ENCODE peak calls at places on chromosomes 12 and 14, in five cellular contexts. I is A172; Y is esophagus squamous epithelium; C is mucosa of descending colon; P is stimulated activated CD8-positive, alpha-beta memory T cell treated with anti-CD3 and anti-CD28 coated beads, Interleukin-2, amount 100 ng/mL, for 48 hours. S is an unnamed sample.

GRCh38 chr12:65953621-65954020 is 129.3 kb downstream of the HMGA2 start:
- DNase-seq in I (no peak), Y (no peak), C (no peak), P (no peak), S (no peak)

GRCh38 chr12:51004504-51004903 is 21.7 kb downstream of the SLC11A2 start:
- DNase-seq in I (no peak), Y (no peak), C (no peak), P (no peak), S (no peak)

GRCh38 chr12:102976609-102977280 is 19.3 kb downstream of the ASCL1 start:
- DNase-seq in I (no peak), Y (no peak), C (no peak), P (no peak), S (no peak)

GRCh38 chr14:69326611-69327010 is 66.7 kb downstream of the GALNT16 start:
- DNase-seq in I (no peak), Y (no peak), C (no peak), P (no peak), S (no peak)

GRCh38 chr14:97978336-97978735 is 1181.2 kb downstream of the VRK1 start:
- DNase-seq in I (no peak), Y (no peak), C (peak; percentile 79), P (peak; percentile 70), S (peak; percentile 53)

GRCh38 chr12:52054231-52054837 is 3.1 kb downstream of the NR4A1 start:
- DNase-seq in I (no peak), Y (no peak), C (peak; percentile 46), P (no peak), S (no peak)

GRCh38 chr14:105974902-105975301 is 448.5 kb downstream of the TMEM121 start:
- DNase-seq in I (peak; percentile 5), Y (no peak), C (peak; percentile 47), P (peak; percentile 56), S (no peak)

GRCh38 chr14:24915403-24915921 is 134.5 kb downstream of the STXBP6 start:
- DNase-seq in I (no peak), Y (no peak), C (no peak), P (no peak), S (no peak)

GRCh38 chr12:9115731-9116689 is at the start of gene A2M:
- DNase-seq in I (no peak), Y (no peak), C (no peak), P (no peak), S (no peak)

GRCh38 chr12:105453306-105453705 is 122.8 kb downstream of the C12orf75 start:
- DNase-seq in I (no peak), Y (no peak), C (no peak), P (no peak), S (no peak)

GRCh38 chr12:52667509-52667908 is 12.7 kb downstream of the KRT1 start:
- DNase-seq in I (no peak), Y (no peak), C (no peak), P (no peak), S (no peak)

GRCh38 chr12:123595729-123596128 is 6.2 kb upstream of the DDX55 start:
- DNase-seq in I (no peak), Y (no peak), C (no peak), P (no peak), S (peak; percentile 20)

GRCh38 chr12:52006726-52007157 is at the start of gene TAMALIN:
- DNase-seq in I (no peak), Y (no peak), C (peak; percentile 80), P (peak; percentile 65), S (no peak)

GRCh38 chr12:92897844-92898243 is 31.3 kb downstream of the EEA1 start:
- DNase-seq in I (no peak), Y (no peak), C (no peak), P (no peak), S (no peak)

GRCh38 chr14:105491366-105492006 is 440 bp downstream of the TEDC1 start:
- DNase-seq in I (no peak), Y (no peak), C (peak; percentile 92), P (peak; percentile 92), S (peak; percentile 44)

GRCh38 chr12:131097247-131098177 is 143.8 kb downstream of the ADGRD1 start:
- DNase-seq in I (no peak), Y (no peak), C (peak; percentile 14), P (no peak), S (no peak)

GRCh38 chr14:93905623-93906022 is 21.5 kb upstream of the FAM181A start:
- DNase-seq in I (no peak), Y (no peak), C (no peak), P (no peak), S (no peak)

GRCh38 chr14:98321838-98322237 is 950.2 kb downstream of the BCL11B start:
- DNase-seq in I (no peak), Y (no peak), C (no peak), P (no peak), S (peak; percentile 4)

GRCh38 chr14:59407246-59407615 is 57.9 kb downstream of the GPR135 start:
- DNase-seq in I (no peak), Y (no peak), C (no peak), P (no peak), S (no peak)

GRCh38 chr14:54783660-54784015 is 119.0 kb downstream of the GCH1 start:
- DNase-seq in I (no peak), Y (no peak), C (no peak), P (no peak), S (no peak)

GRCh38 chr12:104715562-104716182 is 242.4 kb downstream of the SLC41A2 start:
- DNase-seq in I (no peak), Y (no peak), C (no peak), P (no peak), S (no peak)

GRCh38 chr12:67091204-67091603 is 178.0 kb upstream of the CAND1 start:
- DNase-seq in I (no peak), Y (no peak), C (no peak), P (no peak), S (peak; percentile 75)

GRCh38 chr12:41962171-41962572 is 182.5 kb downstream of the GXYLT1 start:
- DNase-seq in I (no peak), Y (no peak), C (no peak), P (no peak), S (no peak)

GRCh38 chr12:66297923-66298322 is 4.4 kb upstream of the HELB start:
- DNase-seq in I (no peak), Y (no peak), C (no peak), P (no peak), S (no peak)

GRCh38 chr12:72349491-72349890 is 77.3 kb downstream of the TRHDE start:
- DNase-seq in I (no peak), Y (no peak), C (no peak), P (no peak), S (no peak)

GRCh38 chr14:21940887-21941855 is 267.6 kb upstream of the OR4E1 start:
- DNase-seq in I (no peak), Y (no peak), C (no peak), P (no peak), S (peak; percentile 20)

GRCh38 chr14:34219661-34220060 is 242.4 kb downstream of the SPTSSA start:
- DNase-seq in I (no peak), Y (no peak), C (no peak), P (no peak), S (peak; percentile 3)

GRCh38 chr12:75852143-75852542 is 179.4 kb downstream of the PHLDA1 start:
- DNase-seq in I (no peak), Y (no peak), C (no peak), P (no peak), S (peak; percentile 71)

GRCh38 chr12:79920421-79921238 is 14.3 kb downstream of the PPP1R12A start:
- DNase-seq in I (no peak), Y (no peak), C (no peak), P (no peak), S (no peak)

GRCh38 chr14:50677527-50678063 is 9.5 kb upstream of the SAV1 start:
- DNase-seq in I (peak; percentile 44), Y (no peak), C (no peak), P (no peak), S (peak; percentile 95)

GRCh38 chr12:113569841-113570240 is 98.2 kb upstream of the LHX5 start:
- DNase-seq in I (no peak), Y (no peak), C (no peak), P (no peak), S (no peak)

GRCh38 chr12:15899282-15899870 is 11.8 kb upstream of the DERA start:
- DNase-seq in I (no peak), Y (no peak), C (no peak), P (no peak), S (peak; percentile 49)

GRCh38 chr12:3317481-3317815 is 173.6 kb upstream of the PRMT8 start:
- DNase-seq in I (no peak), Y (no peak), C (no peak), P (no peak), S (no peak)

GRCh38 chr12:66380769-66381168 is 78.5 kb downstream of the HELB start:
- DNase-seq in I (no peak), Y (no peak), C (no peak), P (no peak), S (no peak)

GRCh38 chr14:103616635-103617300 is 12.2 kb upstream of the KLC1 start:
- DNase-seq in I (no peak), Y (no peak), C (no peak), P (no peak), S (no peak)

GRCh38 chr12:101783150-101783549 is 43.9 kb upstream of the SYCP3 start:
- DNase-seq in I (no peak), Y (no peak), C (no peak), P (no peak), S (no peak)

GRCh38 chr14:67837011-67837624 is 17.5 kb downstream of the RAD51B start:
- DNase-seq in I (peak; percentile 36), Y (no peak), C (no peak), P (no peak), S (peak; percentile 75)

GRCh38 chr14:66501592-66501991 is 6.4 kb upstream of the GPHN start:
- DNase-seq in I (no peak), Y (no peak), C (no peak), P (no peak), S (no peak)

GRCh38 chr12:46240436-46240835 is 28.4 kb downstream of the SLC38A1 start:
- DNase-seq in I (no peak), Y (no peak), C (no peak), P (no peak), S (no peak)